ENCODE peak calls at places on chromosomes 13 and 19, in five cellular contexts. One of them, this sample, is unnamed.

GRCh38 chr19:44593294-44593693 is 20.1 kb upstream of the IGSF23 start:
- DNase-seq in NCI-H2029 treated with DMSO at 0.1 percent for 48 hours: no peak
- DNase-seq in anterior cingulate cortex: no peak
- DNase-seq in pancreas: no peak
- DNase-seq in LHCN-M2: no peak
- DNase-seq in this sample: no peak

GRCh38 chr13:26867451-26868067 is 107.0 kb upstream of the GPR12 start:
- DNase-seq in pancreas: no peak
- DNase-seq in NCI-H2029 treated with DMSO at 0.1 percent for 48 hours: no peak
- DNase-seq in LHCN-M2: peak; percentile 22
- DNase-seq in anterior cingulate cortex: no peak
- DNase-seq in this sample: peak; percentile 12

GRCh38 chr13:99617474-99618255 is 116.4 kb downstream of the TM9SF2 start:
- DNase-seq in anterior cingulate cortex: peak; percentile 1
- DNase-seq in NCI-H2029 treated with DMSO at 0.1 percent for 48 hours: no peak
- DNase-seq in pancreas: no peak
- DNase-seq in LHCN-M2: peak; percentile 52
- DNase-seq in this sample: no peak

GRCh38 chr19:39916851-39917396 is 17.5 kb downstream of the FCGBP start:
- DNase-seq in pancreas: no peak
- DNase-seq in anterior cingulate cortex: no peak
- DNase-seq in LHCN-M2: no peak
- DNase-seq in NCI-H2029 treated with DMSO at 0.1 percent for 48 hours: no peak
- DNase-seq in this sample: no peak

GRCh38 chr19:45615795-45616708 is 14.0 kb upstream of the GPR4 start:
- DNase-seq in LHCN-M2: peak; percentile 82
- DNase-seq in anterior cingulate cortex: no peak
- DNase-seq in NCI-H2029 treated with DMSO at 0.1 percent for 48 hours: peak; percentile 95
- DNase-seq in pancreas: peak; percentile 92
- DNase-seq in this sample: peak; percentile 56

GRCh38 chr19:48999481-49000325 is 6.0 kb downstream of the RUVBL2 start:
- DNase-seq in anterior cingulate cortex: no peak
- DNase-seq in pancreas: no peak
- DNase-seq in LHCN-M2: peak; percentile 61
- DNase-seq in NCI-H2029 treated with DMSO at 0.1 percent for 48 hours: no peak
- DNase-seq in this sample: peak; percentile 27

GRCh38 chr19:47130120-47130588 is 481 bp upstream of the SAE1 start:
- DNase-seq in anterior cingulate cortex: no peak
- DNase-seq in NCI-H2029 treated with DMSO at 0.1 percent for 48 hours: no peak
- DNase-seq in LHCN-M2: no peak
- DNase-seq in pancreas: no peak
- DNase-seq in this sample: no peak

GRCh38 chr13:20495087-20496023 is 30.3 kb downstream of the CRYL1 start:
- DNase-seq in pancreas: peak; percentile 30
- DNase-seq in LHCN-M2: peak; percentile 68
- DNase-seq in NCI-H2029 treated with DMSO at 0.1 percent for 48 hours: peak; percentile 38
- DNase-seq in anterior cingulate cortex: peak; percentile 40
- DNase-seq in this sample: peak; percentile 64

GRCh38 chr13:76803831-76804230 is 82.4 kb downstream of the KCTD12 start:
- DNase-seq in pancreas: no peak
- DNase-seq in anterior cingulate cortex: no peak
- DNase-seq in LHCN-M2: no peak
- DNase-seq in NCI-H2029 treated with DMSO at 0.1 percent for 48 hours: no peak
- DNase-seq in this sample: no peak